ENCODE peak calls at places on chromosome 9, in ten cellular contexts. W is cardiac muscle cell; Z is GM03348; C is GM06990; P is DMS153; N is globus pallidus; U is IMR-90; H is M059J; B is NCI-H510A treated with DMSO at 0.1 percent for 48 hours; G is stimulated activated CD4-positive, alpha-beta T cell treated with anti-CD3 and anti-CD28 coated beads, Interleukin-15, amount 100 ng/mL, for 24 hours. R is an unnamed sample.

GRCh38 chr9:69905291-69905690 is 84.7 kb downstream of the CFAP95 start:
- DNase-seq in W (no peak), Z (peak), C (no peak), P (no peak), N (no peak), U (peak), H (peak), B (no peak), G (no peak), R (no peak)

GRCh38 chr9:79189511-79189924 is 382.2 kb upstream of the TLE4 start:
- DNase-seq in W (peak), Z (peak), C (no peak), P (no peak), N (no peak), U (peak), H (peak), B (no peak), G (no peak), R (no peak)

GRCh38 chr9:92055624-92056023 is 59.6 kb downstream of the SPTLC1 start:
- DNase-seq in W (no peak), Z (no peak), C (no peak), P (no peak), N (no peak), U (no peak), H (no peak), B (no peak), G (no peak), R (no peak)

GRCh38 chr9:16627967-16628366 is 242.5 kb downstream of the BNC2 start:
- DNase-seq in W (peak), Z (peak), C (no peak), P (no peak), N (no peak), U (peak), H (peak), B (no peak), G (no peak), R (no peak)

GRCh38 chr9:122186777-122187176 is 27.1 kb downstream of the MORN5 start:
- DNase-seq in W (no peak), Z (no peak), C (no peak), P (no peak), N (no peak), U (no peak), H (no peak), B (no peak), G (no peak), R (no peak)

GRCh38 chr9:95822583-95823431 is 52.7 kb upstream of the ERCC6L2 start:
- DNase-seq in W (peak), Z (peak), C (peak), P (no peak), N (no peak), U (peak), H (peak), B (no peak), G (peak), R (peak)

GRCh38 chr9:94222870-94223269 is 36.2 kb upstream of the ZNF169 start:
- DNase-seq in W (no peak), Z (no peak), C (no peak), P (no peak), N (no peak), U (no peak), H (no peak), B (no peak), G (no peak), R (no peak)

GRCh38 chr9:136644343-136644592 is 18.4 kb upstream of the EGFL7 start:
- DNase-seq in W (peak), Z (no peak), C (no peak), P (peak), N (no peak), U (peak), H (peak), B (no peak), G (no peak), R (peak)

GRCh38 chr9:97594414-97594921 is 38.7 kb downstream of the TSTD2 start:
- DNase-seq in W (no peak), Z (no peak), C (no peak), P (peak), N (no peak), U (no peak), H (no peak), B (no peak), G (no peak), R (no peak)

R was measured in activated naive CD4-positive, alpha-beta T cell treated with anti-CD3 and anti-CD28 coated beads, Interleukin-2, amount 10 ng/mL, durations not matched to agents 7 days and 5 days.